ENCODE peak calls at places on chromosomes 5 and 9, in six cellular contexts. D, L, R, Q, Z and C are unnamed samples. For H3K4me1, the result is how much of the 10 kb centered on the place peaks cover.

GRCh38 chr5:9833871-9834270 is 203.7 kb upstream of the TAS2R1 start:
- DNase-seq in Q (no peak), D (no peak), R (no peak), L (no peak), Z (no peak), C (no peak)

GRCh38 chr9:88197016-88197415 is 58.7 kb upstream of the SPATA31C2 start:
- DNase-seq in Q (no peak), Z (no peak), D (no peak), L (no peak), R (no peak), C (no peak)

GRCh38 chr9:5561828-5562488 is 51.6 kb downstream of the PDCD1LG2 start:
- DNase-seq in Z (no peak), L (no peak), R (no peak), D (no peak), Q (no peak), C (no peak)

GRCh38 chr5:30539004-30539634 is 654.4 kb upstream of the CDH6 start:
- DNase-seq in R (no peak), Z (no peak), Q (no peak), L (no peak), D (peak), C (no peak)

GRCh38 chr9:93085676-93086075 is 10.3 kb upstream of the CARD19 start:
- DNase-seq in Z (peak), Q (no peak), L (no peak), D (no peak), R (peak), C (peak)

GRCh38 chr5:34007116-34007674 is 655 bp downstream of the AMACR start:
- DNase-seq in Z (no peak), L (no peak), D (no peak), Q (no peak), R (no peak), C (peak)

GRCh38 chr9:137534256-137535119 is 15.7 kb downstream of the PNPLA7 start:
- DNase-seq in D (peak), R (no peak), Z (no peak), Q (no peak), L (peak), C (no peak)

GRCh38 chr9:84819446-84819845 is 149.9 kb downstream of the NTRK2 start:
- DNase-seq in Q (no peak), R (no peak), D (no peak), Z (no peak), L (no peak), C (no peak)

GRCh38 chr9:131773911-131774379 is 34.1 kb upstream of the RAPGEF1 start:
- DNase-seq in Q (no peak), D (no peak), Z (no peak), L (no peak), R (no peak), C (no peak)

GRCh38 chr5:107431998-107432397 is 238.7 kb downstream of the EFNA5 start:
- DNase-seq in D (no peak), R (no peak), Q (no peak), L (no peak), Z (no peak), C (no peak)

GRCh38 chr5:27450607-27451006 is 412.2 kb upstream of the CDH9 start:
- DNase-seq in Q (no peak), L (no peak), Z (no peak), D (no peak), R (no peak), C (no peak)

GRCh38 chr5:41246376-41246775 is 33.0 kb upstream of the C6 start:
- DNase-seq in D (peak), R (no peak), Q (no peak), Z (no peak), L (peak), C (no peak)

GRCh38 chr9:114746591-114746990 is 59.2 kb downstream of the TNFSF15 start:
- DNase-seq in Q (no peak), Z (no peak), R (no peak), D (no peak), L (no peak), C (no peak)

GRCh38 chr5:115736004-115736689 is 80.3 kb downstream of the CDO1 start:
- DNase-seq in Q (no peak), L (no peak), R (no peak), D (no peak), Z (no peak), C (no peak)

GRCh38 chr5:179376701-179377420 is 31.6 kb upstream of the ADAMTS2 start:
- DNase-seq in D (no peak), R (peak), Z (no peak), L (no peak), Q (no peak), C (no peak)

GRCh38 chr9:99264070-99264469 is 42.0 kb downstream of the SEC61B start:
- DNase-seq in D (no peak), Z (no peak), R (no peak), Q (no peak), L (peak), C (no peak)

GRCh38 chr5:69217154-69217731 is 17.4 kb upstream of the CDK7 start:
- DNase-seq in Z (no peak), L (no peak), R (no peak), D (no peak), Q (no peak), C (no peak)

GRCh38 chr9:126886194-126886830 is 25.9 kb downstream of the ZBTB34 start:
- DNase-seq in Z (no peak), L (no peak), D (no peak), Q (no peak), R (no peak), C (no peak)

GRCh38 chr5:172778223-172778814 is 7.3 kb upstream of the DUSP1 start:
- DNase-seq in Q (peak), D (no peak), R (peak), Z (no peak), L (peak), C (no peak)

GRCh38 chr5:127958421-127959011 is 125.0 kb upstream of the SLC12A2 start:
- DNase-seq in R (no peak), Z (no peak), D (no peak), L (no peak), Q (no peak), C (no peak)

GRCh38 chr5:180331647-180331950 is 21.5 kb downstream of the GFPT2 start:
- DNase-seq in R (no peak), L (no peak), Z (no peak), D (peak), Q (no peak), C (no peak)

GRCh38 chr9:18888241-18888794 is 144.7 kb downstream of the SAXO1 start:
- DNase-seq in L (no peak), D (peak), Q (no peak), R (no peak), Z (no peak), C (no peak)

GRCh38 chr5:69042915-69043795 is 50.7 kb upstream of the SLC30A5 start:
- DNase-seq in Q (peak), R (peak), D (peak), L (peak), Z (no peak), C (peak)

GRCh38 chr9:13607746-13608445 is 328.4 kb upstream of the MPDZ start:
- DNase-seq in D (peak), Q (no peak), R (no peak), Z (no peak), L (no peak), C (no peak)

GRCh38 chr9:133351908-133352634 is 4.1 kb downstream of the RPL7A start:
- DNase-seq in R (no peak), Q (no peak), L (no peak), D (peak), Z (no peak), C (no peak)

GRCh38 chr9:8266861-8267260 is 467.3 kb upstream of the DMAC1 start:
- DNase-seq in Z (no peak), D (no peak), R (no peak), Q (no peak), L (no peak), C (no peak)

GRCh38 chr9:113309204-113309813 is 6.1 kb upstream of the RNF183 start:
- DNase-seq in R (no peak), D (no peak), Q (no peak), L (peak), Z (no peak), C (no peak)

GRCh38 chr9:129013674-129014073 is 14.5 kb downstream of the SH3GLB2 start:
- DNase-seq in Q (no peak), R (no peak), Z (peak), L (no peak), D (no peak), C (no peak)

GRCh38 chr5:125017796-125018195 is 271.4 kb upstream of the ZNF608 start:
- DNase-seq in L (no peak), R (no peak), Z (no peak), Q (no peak), D (no peak), C (no peak)

GRCh38 chr9:119974026-119974425 is 604.8 kb upstream of the BRINP1 start:
- DNase-seq in Z (no peak), L (no peak), R (no peak), D (no peak), Q (no peak), C (no peak)

GRCh38 chr5:143931986-143932385 is 120.0 kb downstream of the HMHB1 start:
- DNase-seq in Q (no peak), L (no peak), D (no peak), R (no peak), Z (no peak), C (no peak)

GRCh38 chr5:1239514-1240251 is 14.5 kb downstream of the SLC6A18 start:
- DNase-seq in Z (peak), R (no peak), Q (no peak), L (no peak), D (no peak), C (no peak)

GRCh38 chr5:160543395-160543794 is 121.7 kb downstream of the PTTG1 start:
- DNase-seq in L (no peak), D (no peak), R (no peak), Q (no peak), Z (no peak), C (no peak)

GRCh38 chr5:45696206-45696836 is at the start of gene HCN1:
- DNase-seq in D (peak), Q (peak), L (no peak), Z (peak), R (peak), C (peak)

GRCh38 chr5:171421331-171422262 is 2.1 kb downstream of the FGF18 start:
- DNase-seq in Q (no peak), R (no peak), L (no peak), D (no peak), Z (no peak), C (peak)

GRCh38 chr9:129030191-129030590 is 2.1 kb upstream of the SH3GLB2 start:
- DNase-seq in L (no peak), R (no peak), D (no peak), Q (no peak), Z (no peak), C (no peak)

GRCh38 chr5:115306011-115306530 is 9.6 kb upstream of the CCDC112 start:
- DNase-seq in Q (no peak), D (no peak), L (no peak), R (no peak), Z (no peak), C (no peak)

GRCh38 chr5:109825450-109825849 is 135.7 kb downstream of the MAN2A1 start:
- DNase-seq in Z (no peak), Q (no peak), D (no peak), L (no peak), R (no peak), C (no peak)

GRCh38 chr5:178462846-178463245 is 127.3 kb downstream of the COL23A1 start:
- DNase-seq in R (no peak), Z (no peak), L (no peak), Q (no peak), D (no peak), C (no peak)

DNA sequence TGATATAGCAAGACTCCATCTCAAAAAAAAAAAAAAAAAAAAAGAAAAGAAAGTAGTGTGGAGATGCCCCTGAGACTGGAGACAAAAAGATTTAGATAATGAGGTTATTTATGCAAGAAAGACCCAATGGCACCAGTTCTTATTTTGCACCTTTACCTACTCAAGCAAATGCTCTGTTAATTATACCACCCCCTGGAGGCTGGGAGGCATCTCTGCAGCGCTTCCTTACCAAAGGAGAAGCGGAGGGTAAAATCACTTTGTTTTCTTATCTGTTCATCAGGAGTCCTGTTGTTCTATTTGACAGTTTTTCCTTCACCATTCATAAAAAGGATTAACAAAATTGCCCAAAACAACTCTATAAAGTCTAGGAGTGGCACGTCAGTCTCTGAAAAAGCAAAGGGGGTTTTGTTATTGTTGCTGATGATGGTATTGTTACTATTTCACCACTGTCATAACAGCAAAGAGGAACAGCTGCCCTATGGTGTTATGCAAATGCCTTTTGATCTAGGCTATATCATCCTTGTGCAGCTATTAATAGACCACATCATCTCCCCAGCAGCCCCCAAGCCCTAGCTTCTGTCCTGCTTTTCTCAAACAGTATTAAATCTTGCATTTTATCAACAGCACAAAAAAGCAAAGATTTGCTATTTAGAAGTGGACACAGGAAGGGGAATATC is 174.0 kb downstream of the PALM2AKAP2 start:
- DNase-seq in Q (no peak), D (no peak), R (no peak), Z (no peak), L (no peak), C (no peak)
- TF ChIP-seq CTCF in Q (no peak), D (no peak), R (no peak), Z (no peak), L (peak), C (no peak)

GRCh38 chr9:136206602-136207333 is 1.8 kb upstream of the LHX3 start:
- DNase-seq in R (no peak), Q (no peak), L (no peak), Z (no peak), D (no peak), C (no peak)

GRCh38 chr9:136207616-136208015 is 2.7 kb upstream of the LHX3 start:
- DNase-seq in D (no peak), Z (no peak), R (no peak), L (no peak), Q (no peak), C (no peak)

GRCh38 chr9:136204086-136204805 is 682 bp downstream of the LHX3 start:
- DNase-seq in L (no peak), R (no peak), Z (no peak), D (no peak), Q (no peak), C (no peak)

GRCh38 chr9:136204838-136205706 is at the start of gene LHX3:
- DNase-seq in Q (no peak), R (no peak), Z (no peak), D (no peak), L (no peak), C (no peak)

GRCh38 chr9:136205707-136205992 is 722 bp upstream of the LHX3 start:
- DNase-seq in L (no peak), R (no peak), Z (no peak), Q (no peak), D (no peak), C (no peak)
- H3K4me1 ChIP-seq in L (under half), R (under half), Z (under half), Q (under half), D (under half), C (under half)

GRCh38 chr5:76358-77169 is 15.4 kb upstream of the PLEKHG4B start:
- DNase-seq in Q (no peak), Z (peak), D (no peak), R (no peak), L (no peak), C (no peak)

GRCh38 chr5:77170-77501 is 14.8 kb upstream of the PLEKHG4B start:
- DNase-seq in L (no peak), R (no peak), Q (no peak), Z (no peak), D (no peak), C (no peak)

GRCh38 chr5:74503-75109 is 17.4 kb upstream of the PLEKHG4B start:
- DNase-seq in L (no peak), Z (no peak), D (no peak), Q (no peak), R (no peak), C (no peak)

GRCh38 chr5:73768-74502 is 18.0 kb upstream of the PLEKHG4B start:
- DNase-seq in D (no peak), Q (no peak), R (no peak), L (no peak), Z (peak), C (no peak)

GRCh38 chr5:75331-76320 is 16.3 kb upstream of the PLEKHG4B start:
- DNase-seq in Q (no peak), R (no peak), D (no peak), Z (no peak), L (no peak), C (no peak)
- TF ChIP-seq POLR2A in Q (no peak), R (no peak), D (no peak), Z (no peak), L (no peak), C (no peak)

GRCh38 chr5:16741007-16741406 is 124.2 kb upstream of the RETREG1 start:
- DNase-seq in Q (no peak), L (no peak), Z (no peak), D (no peak), R (no peak), C (no peak)
- TF ChIP-seq CTCF in Q (no peak), L (no peak), Z (no peak), D (no peak), R (no peak), C (no peak)

GRCh38 chr5:157867736-157868135 is 8.8 kb upstream of the CLINT1 start:
- DNase-seq in D (no peak), Q (no peak), L (no peak), R (no peak), Z (no peak), C (no peak)

GRCh38 chr5:157864067-157864466 is 5.1 kb upstream of the CLINT1 start:
- DNase-seq in D (no peak), Q (no peak), L (no peak), Z (no peak), R (no peak), C (no peak)

GRCh38 chr5:157862183-157862851 is 3.4 kb upstream of the CLINT1 start:
- DNase-seq in L (no peak), Z (no peak), D (no peak), R (no peak), Q (no peak), C (no peak)

GRCh38 chr5:157866536-157866935 is 7.6 kb upstream of the CLINT1 start:
- DNase-seq in D (no peak), Z (no peak), Q (no peak), L (no peak), R (no peak), C (no peak)

GRCh38 chr5:157865844-157866243 is 6.9 kb upstream of the CLINT1 start:
- DNase-seq in D (no peak), L (no peak), Q (no peak), Z (no peak), R (no peak), C (no peak)
- H3K4me1 ChIP-seq in D (under half), L (under half), Q (under half), Z (under half), R (under half), C (under half)

DNA sequence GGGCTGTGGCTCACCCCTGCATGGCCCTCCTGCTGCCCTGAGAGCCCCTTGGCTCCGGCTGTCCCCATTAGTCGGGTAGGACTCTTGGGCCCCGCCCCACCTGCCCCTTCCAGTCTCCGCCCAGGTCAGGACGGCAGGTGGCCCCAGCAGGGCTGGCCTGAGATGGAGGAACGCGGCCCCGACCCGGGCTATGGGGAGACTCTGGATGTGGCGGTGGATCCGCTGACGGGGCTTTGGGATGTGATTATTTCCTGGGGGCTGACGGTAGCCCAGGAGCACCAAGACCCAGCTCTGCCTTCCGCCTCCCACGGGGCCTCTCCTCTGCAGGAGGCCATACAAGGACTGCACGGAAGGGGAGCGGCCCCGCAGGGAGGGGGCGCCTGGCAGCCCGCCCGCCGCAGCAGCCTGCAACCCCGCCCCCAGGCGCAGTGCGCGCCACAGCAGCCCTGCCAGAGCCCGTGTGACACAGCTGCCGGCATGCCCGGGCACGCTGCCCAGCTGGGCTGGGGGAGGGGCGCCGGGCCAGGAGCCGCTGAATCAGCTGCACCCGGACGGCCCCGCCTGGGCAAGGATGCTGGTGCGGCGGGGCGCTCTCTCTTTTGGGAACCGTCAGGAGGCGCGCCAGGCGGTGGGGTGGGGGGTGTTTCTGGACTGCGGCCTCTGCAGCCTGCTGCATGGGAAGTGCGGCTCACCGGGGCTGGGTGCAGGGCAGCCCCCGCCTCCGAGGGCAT is 9.2 kb downstream of the TMEM250 start:
- DNase-seq in L (peak), D (peak), Z (peak), Q (peak), R (peak), C (peak)
- TF ChIP-seq POLR2A in L (peak), D (peak), Z (peak), Q (peak), R (no peak), C (no peak)